ENCODE peak calls at places on chromosomes 11 and 22, in five cellular contexts. C is HFF-Myc, R is thoracic aorta, W is lower leg skin, X is PC-3. Z is an unnamed sample.

GRCh38 chr22:32175751-32176644 is 16.9 kb upstream of the C22orf42 start:
- DNase-seq in C (no peak), R (no peak), W (no peak), X (no peak), Z (peak; percentile 42)

GRCh38 chr11:12287009-12287373 is 90.4 kb upstream of the PARVA start:
- DNase-seq in C (peak; percentile 94), R (peak; percentile 41), W (peak; percentile 21), X (peak; percentile 89), Z (peak; percentile 65)

GRCh38 chr22:24183321-24184031 is 2.2 kb downstream of the SUSD2 start:
- DNase-seq in C (no peak), R (no peak), W (no peak), X (no peak), Z (no peak)

GRCh38 chr11:93967258-93967657 is 53.9 kb upstream of the HEPHL1 start:
- DNase-seq in C (no peak), R (no peak), W (no peak), X (no peak), Z (no peak)

GRCh38 chr22:23256986-23257888 is 76.9 kb downstream of the BCR start:
- DNase-seq in C (peak; percentile 46), R (peak; percentile 65), W (peak; percentile 86), X (no peak), Z (peak; percentile 86)

GRCh38 chr22:31532060-31532459 is 35.7 kb downstream of the SFI1 start:
- DNase-seq in C (no peak), R (no peak), W (no peak), X (no peak), Z (no peak)

GRCh38 chr11:92384316-92384715 is 159.7 kb downstream of the FAT3 start:
- DNase-seq in C (no peak), R (no peak), W (no peak), X (peak; percentile 15), Z (no peak)

GRCh38 chr22:38776086-38776485 is 17.9 kb downstream of the DNAL4 start:
- DNase-seq in C (no peak), R (no peak), W (no peak), X (no peak), Z (no peak)

GRCh38 chr11:14642873-14643696 is 519 bp upstream of the PDE3B start:
- DNase-seq in C (no peak), R (no peak), W (no peak), X (no peak), Z (no peak)

GRCh38 chr11:125167954-125168821 is 3.6 kb downstream of the PKNOX2 start:
- DNase-seq in C (peak; percentile 83), R (no peak), W (no peak), X (no peak), Z (no peak)

GRCh38 chr11:75425422-75425821 is 7.6 kb downstream of the KLHL35 start:
- DNase-seq in C (no peak), R (no peak), W (no peak), X (peak; percentile 46), Z (no peak)

GRCh38 chr22:39405346-39406085 is 5.9 kb downstream of the TAB1 start:
- DNase-seq in C (no peak), R (peak; percentile 30), W (no peak), X (no peak), Z (no peak)

GRCh38 chr11:70879601-70880285 is 372.6 kb downstream of the SHANK2 start:
- DNase-seq in C (no peak), R (no peak), W (no peak), X (no peak), Z (no peak)

GRCh38 chr11:113806403-113806802 is 26.8 kb downstream of the CLDN25 start:
- DNase-seq in C (peak; percentile 4), R (no peak), W (no peak), X (peak; percentile 59), Z (no peak)

GRCh38 chr11:59680287-59681154 is 11.7 kb upstream of the PATL1 start:
- DNase-seq in C (no peak), R (no peak), W (peak; percentile 48), X (peak; percentile 87), Z (no peak)

GRCh38 chr11:130871616-130872015 is 44.7 kb downstream of the SNX19 start:
- DNase-seq in C (no peak), R (no peak), W (no peak), X (no peak), Z (no peak)

GRCh38 chr22:29079218-29079901 is 6.5 kb downstream of the KREMEN1 start:
- DNase-seq in C (peak; percentile 35), R (no peak), W (no peak), X (peak; percentile 51), Z (no peak)

GRCh38 chr11:359181-359714 is 10.1 kb upstream of the B4GALNT4 start:
- DNase-seq in C (no peak), R (no peak), W (no peak), X (no peak), Z (no peak)

GRCh38 chr22:34427436-34427835 is 507.2 kb upstream of the LARGE1 start:
- DNase-seq in C (no peak), R (no peak), W (no peak), X (no peak), Z (no peak)

GRCh38 chr11:119054418-119054817 is 2.6 kb downstream of the HYOU1 start:
- DNase-seq in C (no peak), R (no peak), W (no peak), X (no peak), Z (no peak)

GRCh38 chr11:121688860-121689614 is 236.3 kb upstream of the SORL1-AS1 start:
- DNase-seq in C (no peak), R (no peak), W (no peak), X (peak; percentile 68), Z (no peak)

GRCh38 chr22:39514373-39514973 is 5.9 kb upstream of the ATF4 start:
- DNase-seq in C (no peak), R (no peak), W (no peak), X (peak; percentile 50), Z (peak; percentile 75)

GRCh38 chr11:132977746-132978145 is 554.6 kb downstream of the OPCML start:
- DNase-seq in C (no peak), R (no peak), W (no peak), X (no peak), Z (no peak)

GRCh38 chr11:58796333-58797049 is 48.0 kb downstream of the GLYATL2 start:
- DNase-seq in C (no peak), R (no peak), W (no peak), X (no peak), Z (no peak)

GRCh38 chr11:74311352-74311926 is at the start of gene P4HA3:
- DNase-seq in C (no peak), R (no peak), W (no peak), X (peak; percentile 67), Z (no peak)

GRCh38 chr11:129814244-129814992 is 1.2 kb upstream of the TMEM45B start:
- DNase-seq in C (no peak), R (no peak), W (no peak), X (no peak), Z (no peak)

GRCh38 chr11:60944504-60945294 is 7.3 kb downstream of the SLC15A3 start:
- DNase-seq in C (no peak), R (no peak), W (no peak), X (no peak), Z (no peak)

GRCh38 chr11:34513674-34513995 is at the start of gene ELF5:
- DNase-seq in C (no peak), R (no peak), W (no peak), X (peak; percentile 9), Z (no peak)

GRCh38 chr11:10325398-10326079 is 20.7 kb downstream of the ADM start:
- DNase-seq in C (no peak), R (no peak), W (no peak), X (peak; percentile 40), Z (no peak)

GRCh38 chr22:31272522-31273446 is 19.5 kb downstream of the PIK3IP1 start:
- DNase-seq in C (peak; percentile 30), R (no peak), W (no peak), X (peak; percentile 66), Z (no peak)

GRCh38 chr11:20522536-20522935 is 76.9 kb upstream of the SLC6A5 start:
- DNase-seq in C (no peak), R (no peak), W (no peak), X (no peak), Z (no peak)

GRCh38 chr22:46613606-46613997 is 6.6 kb upstream of the GRAMD4 start:
- DNase-seq in C (no peak), R (no peak), W (no peak), X (no peak), Z (no peak)
- H3K4me3 ChIP-seq in C (no peak overlapping the region), R (peak overlapping the region; percentile 25), W (no peak overlapping the region), X (no peak overlapping the region), Z (no peak overlapping the region)

GRCh38 chr22:20180245-20180630 is 29.4 kb upstream of the CCDC188 start:
- DNase-seq in C (no peak), R (no peak), W (no peak), X (no peak), Z (no peak)
- TF ChIP-seq CTCF in C (peak; percentile 36), R (peak; percentile 13), W (no peak), X (peak; percentile 50), Z (no peak)

GRCh38 chr11:66617148-66617814 is 851 bp downstream of the RBM14 start:
- DNase-seq in C (no peak), R (peak; percentile 40), W (peak; percentile 71), X (peak; percentile 44), Z (peak; percentile 82)

GRCh38 chr11:66614073-66614472 is 2.4 kb upstream of the RBM14 start:
- DNase-seq in C (no peak), R (no peak), W (no peak), X (no peak), Z (no peak)

GRCh38 chr11:66612458-66612857 is 4.0 kb upstream of the RBM14 start:
- DNase-seq in C (no peak), R (no peak), W (no peak), X (peak; percentile 75), Z (no peak)

GRCh38 chr11:66619080-66619554 is 2.7 kb downstream of the RBM14 start:
- DNase-seq in C (no peak), R (no peak), W (no peak), X (no peak), Z (no peak)

GRCh38 chr11:66616379-66617147 is at the start of gene RBM14:
- DNase-seq in C (peak; percentile 98), R (peak; percentile 94), W (peak; percentile 98), X (peak; percentile 100), Z (peak; percentile 99)
- H3K4me3 ChIP-seq in C (peak within 1 kb of the TSS; percentile 74), R (peak within 1 kb of the TSS; percentile 91), W (peak within 1 kb of the TSS; percentile 82), X (peak within 1 kb of the TSS; percentile 89), Z (peak within 1 kb of the TSS; percentile 85)

GRCh38 chr11:57359396-57359795 is 21.2 kb downstream of the P2RX3 start:
- DNase-seq in C (no peak), R (no peak), W (no peak), X (no peak), Z (no peak)
- TF ChIP-seq CTCF in C (no peak), R (no peak), W (no peak), X (no peak), Z (no peak)

GRCh38 chr22:46614070-46614931 is 5.9 kb upstream of the GRAMD4 start:
- DNase-seq in C (no peak), R (no peak), W (no peak), X (no peak), Z (no peak)

GRCh38 chr22:46611189-46611588 is 9.0 kb upstream of the GRAMD4 start:
- DNase-seq in C (no peak), R (no peak), W (no peak), X (no peak), Z (no peak)

GRCh38 chr22:46610345-46610744 is 9.8 kb upstream of the GRAMD4 start:
- DNase-seq in C (no peak), R (no peak), W (no peak), X (no peak), Z (no peak)

GRCh38 chr22:46612904-46613605 is 7.1 kb upstream of the GRAMD4 start:
- DNase-seq in C (no peak), R (no peak), W (no peak), X (no peak), Z (no peak)

GRCh38 chr22:46612341-46612903 is 7.8 kb upstream of the GRAMD4 start:
- DNase-seq in C (no peak), R (no peak), W (no peak), X (no peak), Z (no peak)
- H3K4me3 ChIP-seq in C (no peak overlapping the region), R (no peak overlapping the region), W (no peak overlapping the region), X (no peak overlapping the region), Z (no peak overlapping the region)

Z was measured in right atrium auricular region.